ENCODE peak calls at places on chromosomes 6 and 20, in five cellular contexts. E, K, C, O and P are unnamed samples.

GRCh38 chr6:2733324-2733723 is 17.4 kb downstream of the MYLK4 start:
- DNase-seq in E (no peak), K (no peak), C (no peak), O (no peak), P (peak)

GRCh38 chr6:35388772-35389352 is 46.5 kb downstream of the PPARD start:
- DNase-seq in E (no peak), K (no peak), C (no peak), O (no peak), P (no peak)

GRCh38 chr6:1286972-1287600 is 24.8 kb upstream of the FOXQ1 start:
- DNase-seq in E (no peak), K (peak), C (no peak), O (peak), P (no peak)

GRCh38 chr6:168000198-168001036 is 2.9 kb downstream of the KIF25 start:
- DNase-seq in E (no peak), K (no peak), C (no peak), O (no peak), P (peak)

GRCh38 chr6:170032706-170033309 is 258.1 kb downstream of the DLL1 start:
- DNase-seq in E (no peak), K (no peak), C (peak), O (no peak), P (peak)

GRCh38 chr6:81938014-81938761 is 185.7 kb upstream of the TENT5A start:
- DNase-seq in E (no peak), K (peak), C (peak), O (peak), P (no peak)

GRCh38 chr6:290111-290932 is 2.0 kb upstream of the DUSP22 start:
- DNase-seq in E (no peak), K (no peak), C (no peak), O (no peak), P (no peak)

GRCh38 chr6:81547149-81547548 is 205.3 kb downstream of the TENT5A start:
- DNase-seq in E (no peak), K (no peak), C (no peak), O (peak), P (no peak)

GRCh38 chr6:47403801-47404200 is 73.8 kb upstream of the CD2AP start:
- DNase-seq in E (no peak), K (no peak), C (no peak), O (peak), P (no peak)

GRCh38 chr20:64113796-64114355 is 6.5 kb upstream of the NPBWR2 start:
- DNase-seq in E (no peak), K (no peak), C (peak), O (no peak), P (no peak)

GRCh38 chr20:51720854-51721253 is 47.3 kb downstream of the ATP9A start:
- DNase-seq in E (no peak), K (no peak), C (no peak), O (no peak), P (no peak)

GRCh38 chr20:38789503-38790209 is 15.8 kb upstream of the PPP1R16B start:
- DNase-seq in E (no peak), K (peak), C (no peak), O (peak), P (no peak)

GRCh38 chr6:156718647-156719394 is 58.4 kb upstream of the ARID1B start:
- DNase-seq in E (peak), K (peak), C (no peak), O (no peak), P (peak)

GRCh38 chr20:6053776-6054688 is at the start of gene LRRN4:
- DNase-seq in E (peak), K (no peak), C (peak), O (peak), P (peak)

GRCh38 chr20:57655812-57656161 is 35.6 kb upstream of the ZBP1 start:
- DNase-seq in E (no peak), K (no peak), C (peak), O (no peak), P (no peak)

GRCh38 chr6:21807299-21807698 is 213.7 kb downstream of the SOX4 start:
- DNase-seq in E (no peak), K (no peak), C (no peak), O (no peak), P (no peak)

GRCh38 chr6:23269436-23269835 is 700.1 kb downstream of the HDGFL1 start:
- DNase-seq in E (no peak), K (no peak), C (no peak), O (no peak), P (no peak)

GRCh38 chr20:23305098-23305497 is 45.5 kb upstream of the NXT1 start:
- DNase-seq in E (no peak), K (peak), C (no peak), O (no peak), P (no peak)

GRCh38 chr6:20464847-20465246 is 63.2 kb downstream of the E2F3 start:
- DNase-seq in E (no peak), K (no peak), C (no peak), O (no peak), P (no peak)

GRCh38 chr20:48965189-48965910 is 43.8 kb downstream of the ARFGEF2 start:
- DNase-seq in E (no peak), K (peak), C (no peak), O (no peak), P (no peak)

GRCh38 chr6:37319156-37319555 is 34.6 kb upstream of the RNF8 start:
- DNase-seq in E (no peak), K (no peak), C (no peak), O (no peak), P (no peak)

GRCh38 chr6:166008441-166009369 is 158.9 kb downstream of the TBXT start:
- DNase-seq in E (peak), K (peak), C (no peak), O (no peak), P (peak)

GRCh38 chr6:68238097-68238597 is 396.9 kb upstream of the ADGRB3 start:
- DNase-seq in E (no peak), K (peak), C (no peak), O (peak), P (no peak)

GRCh38 chr6:165049362-165049761 is 260.0 kb downstream of the C6orf118 start:
- DNase-seq in E (peak), K (no peak), C (no peak), O (peak), P (no peak)

GRCh38 chr6:79824231-79824630 is 123.1 kb downstream of the ELOVL4 start:
- DNase-seq in E (no peak), K (no peak), C (no peak), O (peak), P (no peak)

GRCh38 chr20:59811681-59812171 is 121.7 kb downstream of the SYCP2 start:
- DNase-seq in E (no peak), K (no peak), C (no peak), O (no peak), P (peak)

GRCh38 chr6:10534418-10534760 is 13.2 kb downstream of the GCNT2 start:
- DNase-seq in E (peak), K (no peak), C (no peak), O (no peak), P (no peak)

GRCh38 chr20:36461600-36462439 is 79.5 kb upstream of the MYL9 start:
- DNase-seq in E (peak), K (no peak), C (peak), O (peak), P (peak)

GRCh38 chr20:62885808-62886708 is 24.4 kb upstream of the TCFL5 start:
- DNase-seq in E (no peak), K (no peak), C (no peak), O (no peak), P (no peak)

GRCh38 chr20:31948008-31948407 is 3.8 kb downstream of the PDRG1 start:
- DNase-seq in E (no peak), K (no peak), C (no peak), O (no peak), P (no peak)

GRCh38 chr6:116253188-116253504 is 729 bp downstream of the TSPYL4 start:
- DNase-seq in E (no peak), K (no peak), C (no peak), O (no peak), P (no peak)

GRCh38 chr6:148223424-148223842 is 119.2 kb upstream of the SASH1 start:
- DNase-seq in E (no peak), K (peak), C (no peak), O (peak), P (no peak)

GRCh38 chr6:16676978-16677377 is 84.3 kb downstream of the ATXN1 start:
- DNase-seq in E (peak), K (peak), C (no peak), O (peak), P (no peak)

DNA sequence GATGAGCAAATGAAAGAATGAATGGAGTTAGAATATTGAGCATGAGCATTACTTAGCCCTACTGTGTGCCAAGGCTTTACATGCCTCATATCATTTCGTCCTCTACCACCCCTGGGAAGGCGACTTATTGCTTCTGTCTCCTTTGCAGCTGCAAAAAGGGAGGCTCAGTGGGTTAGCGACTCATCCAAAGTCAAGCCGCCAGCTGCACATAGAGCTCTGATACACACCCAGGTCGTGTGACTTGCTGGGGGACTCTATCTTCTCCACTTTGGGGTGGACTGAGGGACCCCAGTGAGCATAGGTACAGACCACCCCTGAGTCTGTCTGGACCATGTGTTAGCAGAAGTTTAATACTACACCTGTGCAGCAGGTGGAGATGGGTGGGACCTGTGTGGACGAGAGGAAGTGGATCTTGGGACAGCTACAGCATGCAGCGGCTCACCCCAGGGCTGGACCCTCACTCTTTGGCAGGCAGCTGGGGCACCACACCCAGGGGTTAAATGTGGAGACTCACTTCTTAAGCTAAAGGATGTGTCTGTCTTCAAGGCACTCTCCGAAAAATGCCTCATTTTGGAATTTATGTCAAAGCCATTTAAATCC is 36.2 kb upstream of the ANGPT4 start:
- DNase-seq in E (no peak), K (no peak), C (no peak), O (no peak), P (no peak)
- TF ChIP-seq CTCF in E (no peak), K (no peak), C (no peak), O (no peak), P (no peak)

DNA sequence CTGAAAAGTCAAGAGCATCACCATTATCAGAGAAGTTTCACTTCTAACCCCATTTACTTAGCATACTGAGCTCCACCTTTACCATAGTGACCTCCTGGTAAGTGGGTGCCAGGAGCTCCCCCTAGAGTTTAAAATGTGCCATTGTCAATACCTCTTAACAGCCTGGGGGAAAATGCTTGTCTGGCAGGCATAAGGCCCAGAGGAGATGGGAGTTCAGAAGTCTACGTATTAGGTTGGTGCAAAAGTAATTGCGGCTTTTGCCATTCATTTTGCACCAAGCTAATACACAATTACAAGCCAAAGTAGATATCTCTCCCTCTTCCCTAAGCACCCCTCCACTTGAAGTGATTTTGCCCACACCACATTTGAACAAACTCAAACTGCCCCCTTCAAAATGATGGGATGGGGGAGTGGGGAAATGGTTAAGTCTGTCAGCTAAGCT is 919.0 kb downstream of the KIF16B start:
- DNase-seq in E (peak), K (peak), C (peak), O (peak), P (no peak)
- TF ChIP-seq CTCF in E (peak), K (peak), C (peak), O (peak), P (no peak)

GRCh38 chr6:126252154-126252553 is 87.8 kb upstream of the CENPW start:
- DNase-seq in E (peak), K (no peak), C (no peak), O (no peak), P (no peak)
- TF ChIP-seq CTCF in E (peak), K (no peak), C (no peak), O (no peak), P (no peak)

DNA sequence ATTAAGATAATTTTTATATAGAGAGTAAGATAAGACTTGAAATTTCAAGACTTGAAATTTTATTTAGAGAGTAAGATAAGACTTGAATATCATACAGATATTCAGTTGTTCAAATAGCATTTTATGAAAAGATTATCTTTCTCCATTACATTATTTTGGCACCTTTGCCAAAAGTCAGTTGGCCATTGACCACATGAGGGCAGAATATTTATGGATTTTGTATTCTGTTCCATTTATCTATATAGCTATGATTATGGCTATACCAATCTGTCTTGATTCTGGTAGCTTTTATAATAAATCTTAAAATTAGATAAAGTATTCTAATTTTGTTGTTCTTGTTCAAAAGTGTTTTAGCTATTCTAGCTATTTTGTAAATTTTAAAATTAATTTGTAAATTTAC is 537.9 kb upstream of the GJE1 start:
- DNase-seq in E (no peak), K (no peak), C (no peak), O (peak), P (no peak)
- TF ChIP-seq CTCF in E (no peak), K (no peak), C (no peak), O (peak), P (no peak)

DNA sequence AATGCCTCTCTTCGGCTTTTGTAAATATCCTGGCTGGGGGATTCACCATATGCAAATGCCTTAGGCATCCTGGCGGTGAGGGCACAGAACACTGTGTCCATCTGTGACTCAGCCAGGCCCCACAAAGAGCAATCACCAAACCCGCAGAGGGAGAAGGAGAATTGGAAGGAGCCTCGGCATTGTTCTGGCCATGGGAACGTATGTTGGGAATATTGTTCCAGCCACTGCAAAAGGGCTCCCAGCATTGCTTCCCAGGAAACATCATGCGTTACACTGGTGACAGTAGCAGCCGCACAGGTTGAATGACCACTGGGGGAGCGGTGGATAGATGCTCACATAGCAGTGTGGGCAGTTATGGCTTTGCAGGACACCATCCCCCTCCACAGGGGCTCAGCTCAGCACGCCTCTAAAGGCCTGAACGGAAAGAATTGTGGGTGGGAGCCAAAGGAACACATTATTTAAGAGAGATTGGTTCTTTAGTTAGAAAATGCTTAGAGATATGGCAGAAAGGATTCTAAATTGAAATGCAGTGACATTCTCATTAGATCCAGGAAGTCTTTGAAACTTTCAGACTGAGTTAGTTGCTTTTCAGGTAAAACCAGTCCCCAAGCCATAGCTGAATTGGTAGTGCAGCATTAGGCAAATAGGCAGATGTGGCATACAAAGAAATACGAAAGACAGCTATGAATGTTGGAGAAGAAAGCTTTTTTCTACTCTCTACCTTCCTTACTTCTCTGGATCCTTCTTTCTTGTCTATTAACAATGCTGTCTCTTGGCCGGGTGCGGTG is 104.3 kb downstream of the RNF144B start:
- DNase-seq in E (no peak), K (peak), C (no peak), O (peak), P (no peak)
- TF ChIP-seq CTCF in E (no peak), K (peak), C (no peak), O (no peak), P (no peak)

DNA sequence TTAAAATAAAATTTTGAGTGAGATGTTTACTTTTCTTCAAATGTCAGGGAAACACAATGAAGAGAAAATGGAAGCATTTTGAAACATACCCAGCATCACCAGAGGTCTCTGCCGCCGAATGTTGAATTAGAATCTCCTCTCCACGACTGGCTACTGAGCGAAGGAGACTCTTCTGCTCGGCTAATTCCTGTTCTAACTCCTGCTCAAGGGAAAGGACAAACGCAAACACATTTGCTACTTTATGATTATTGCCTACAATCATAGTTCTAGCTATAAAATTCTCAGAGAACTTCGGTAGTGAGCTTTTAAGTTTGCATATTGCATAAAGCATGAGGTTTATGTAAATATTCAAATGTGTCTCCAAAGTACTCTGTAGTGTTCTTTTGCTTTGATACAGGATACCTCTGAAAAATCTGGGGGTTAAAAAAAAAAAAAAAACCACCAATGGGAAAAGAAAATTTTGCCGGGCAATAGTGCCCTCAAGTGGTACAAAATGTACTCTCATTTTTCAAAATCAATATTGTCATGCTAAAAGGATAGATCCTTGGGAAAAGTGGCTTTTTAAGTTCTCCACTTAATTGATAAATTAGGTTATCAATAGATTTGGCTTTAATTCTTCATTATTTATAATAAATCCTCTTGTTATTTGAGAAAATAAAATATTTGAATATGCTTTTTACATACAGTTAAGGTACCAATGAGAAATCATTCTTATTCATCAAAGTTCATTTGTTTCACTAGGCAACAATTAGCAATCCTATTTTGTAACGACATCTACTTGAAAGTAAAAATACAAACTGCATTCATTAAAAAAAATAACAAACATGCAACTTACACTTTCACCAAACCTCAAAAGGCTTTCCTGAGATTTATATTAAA is 369.0 kb downstream of the SYNE1 start:
- DNase-seq in E (peak), K (peak), C (no peak), O (peak), P (no peak)
- TF ChIP-seq CTCF in E (peak), K (peak), C (peak), O (peak), P (no peak)